ENCODE peak calls at places on chromosomes 2 and 18, in nine cellular contexts. J, B, L, V, E, M, Q, W and X are unnamed samples.

GRCh38 chr2:64214281-64215115 is 70.3 kb upstream of the PELI1 start:
- DNase-seq in B (no peak), L (no peak), E (no peak), Q (no peak), M (no peak), W (no peak), V (no peak), J (no peak), X (no peak)

GRCh38 chr2:193679850-193680249 is 1485.1 kb upstream of the TMEFF2 start:
- DNase-seq in V (no peak), J (no peak), W (no peak), M (no peak), Q (no peak), L (no peak), B (no peak), E (no peak), X (no peak)

GRCh38 chr2:60837123-60837522 is 44.3 kb upstream of the REL start:
- DNase-seq in J (no peak), W (no peak), V (no peak), E (no peak), M (no peak), L (no peak), Q (no peak), B (no peak), X (no peak)

GRCh38 chr2:174219321-174219720 is 29.0 kb downstream of the OLA1 start:
- DNase-seq in W (no peak), J (no peak), B (no peak), E (no peak), V (no peak), L (no peak), M (no peak), Q (no peak), X (no peak)

GRCh38 chr2:109466674-109467575 is 146.8 kb downstream of the SEPTIN10 start:
- DNase-seq in E (peak; percentile 31), L (no peak), M (peak; percentile 76), Q (no peak), W (no peak), V (no peak), J (no peak), B (no peak), X (no peak)

GRCh38 chr2:208129804-208130712 is at the start of gene CRYGC:
- DNase-seq in B (no peak), E (no peak), W (no peak), Q (no peak), L (no peak), M (no peak), J (no peak), V (no peak), X (no peak)

GRCh38 chr2:230575640-230576324 is 136.9 kb upstream of the CAB39 start:
- DNase-seq in E (no peak), W (no peak), B (no peak), J (no peak), M (no peak), V (no peak), Q (no peak), L (no peak), X (no peak)

GRCh38 chr2:234630676-234631350 is 133.9 kb upstream of the ARL4C start:
- DNase-seq in M (no peak), V (no peak), Q (no peak), B (no peak), L (no peak), J (no peak), E (no peak), W (no peak), X (no peak)

GRCh38 chr2:110883401-110883800 is 151.0 kb downstream of the ACOXL start:
- DNase-seq in E (no peak), W (no peak), Q (no peak), J (no peak), B (no peak), L (no peak), M (no peak), V (no peak), X (no peak)

GRCh38 chr2:151289972-151290335 is 486 bp upstream of the NMI start:
- DNase-seq in V (peak; percentile 71), J (no peak), L (no peak), M (peak; percentile 60), E (no peak), B (no peak), W (peak; percentile 78), Q (no peak), X (no peak)

GRCh38 chr2:230889911-230890601 is 25.3 kb downstream of the ITM2C start:
- DNase-seq in M (no peak), E (no peak), Q (no peak), B (no peak), W (no peak), J (no peak), L (no peak), V (no peak), X (no peak)

GRCh38 chr2:12728221-12728777 is 11.6 kb downstream of the TRIB2 start:
- DNase-seq in Q (no peak), B (no peak), V (no peak), E (no peak), J (no peak), M (no peak), L (peak; percentile 37), W (no peak), X (no peak)

GRCh38 chr2:209411296-209411695 is 12.6 kb upstream of the MAP2 start:
- DNase-seq in J (no peak), E (no peak), L (no peak), V (no peak), M (no peak), Q (no peak), W (no peak), B (no peak), X (no peak)

GRCh38 chr2:201248288-201248844 is 12.0 kb upstream of the CASP8 start:
- DNase-seq in J (no peak), M (no peak), B (no peak), W (no peak), V (no peak), E (no peak), L (no peak), Q (no peak), X (no peak)

GRCh38 chr18:68660355-68661183 is 54.3 kb downstream of the TMX3 start:
- DNase-seq in E (no peak), L (no peak), V (peak; percentile 68), B (peak; percentile 72), J (no peak), M (peak; percentile 24), Q (no peak), W (no peak), X (no peak)

DNA sequence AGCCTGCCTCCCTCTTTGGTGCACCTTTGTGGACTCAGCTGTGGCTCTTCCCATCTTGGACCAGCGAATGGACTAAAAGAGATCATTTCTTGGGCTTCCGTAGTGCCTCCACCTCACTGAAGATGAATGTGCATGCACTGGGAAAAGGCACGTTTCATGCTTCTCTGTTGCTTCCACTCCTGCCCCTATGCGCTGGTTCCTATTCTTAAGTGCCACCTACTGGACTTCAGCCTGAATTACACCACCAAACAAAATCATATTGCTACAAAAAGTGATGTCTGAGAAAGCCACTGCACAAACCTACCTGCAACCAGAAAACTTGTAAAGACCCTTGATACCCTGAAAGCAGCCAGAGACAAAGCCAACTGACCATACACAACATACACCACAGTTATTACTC is 695.6 kb downstream of the TSN start:
- DNase-seq in B (peak; percentile 30), W (no peak), E (peak; percentile 57), J (no peak), L (no peak), Q (no peak), M (no peak), V (peak; percentile 41), X (peak; percentile 20)
- TF ChIP-seq CTCF in B (peak; percentile 53), W (no peak), E (peak; percentile 75), J (no peak), L (no peak), Q (peak; percentile 39), M (peak; percentile 57), V (peak; percentile 54), X (peak; percentile 73)

DNA sequence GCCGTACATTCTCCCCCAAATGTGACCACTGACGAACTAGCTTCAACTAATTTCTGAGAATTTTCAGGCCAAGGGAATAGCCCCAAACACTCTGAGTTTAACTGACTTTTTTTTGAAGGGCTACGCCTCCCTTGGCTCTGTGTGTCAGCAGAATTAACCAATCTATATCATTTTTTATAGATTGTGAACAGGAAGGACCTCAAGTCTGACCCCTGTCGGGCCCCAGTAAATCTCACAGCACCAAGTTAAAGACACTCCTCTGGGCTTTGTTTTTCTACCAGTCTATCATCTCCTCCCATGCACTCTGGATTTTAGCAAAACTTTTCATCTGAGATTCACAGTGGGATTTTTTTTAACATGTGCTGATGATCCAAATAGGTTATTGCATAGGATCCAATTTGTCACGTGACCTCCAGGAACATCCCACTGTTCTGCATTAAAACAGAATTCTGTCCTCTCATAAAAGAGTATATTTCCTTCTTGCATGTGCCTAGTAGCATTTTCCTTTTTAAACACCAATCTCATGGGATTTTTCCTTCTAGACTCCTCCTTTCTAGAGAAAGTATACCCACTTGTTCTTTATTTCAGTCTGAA is 307.1 kb downstream of the OSR1 start:
- DNase-seq in M (no peak), B (no peak), Q (no peak), L (no peak), W (no peak), E (no peak), J (no peak), V (no peak), X (no peak)
- TF ChIP-seq CTCF in M (no peak), B (no peak), Q (no peak), L (no peak), W (no peak), E (peak; percentile 25), J (no peak), V (no peak), X (no peak)

GRCh38 chr18:62187543-62188378 is 706 bp downstream of the RELCH start:
- DNase-seq in J (peak; percentile 12), L (no peak), M (no peak), E (peak; percentile 74), Q (peak; percentile 41), V (peak; percentile 30), B (peak; percentile 64), W (no peak), X (peak; percentile 21)
- TF ChIP-seq CTCF in J (no peak), L (no peak), M (no peak), E (no peak), Q (no peak), V (peak; percentile 10), B (peak; percentile 27), W (no peak), X (no peak)

GRCh38 chr18:11983592-11983991 is 2.3 kb downstream of the IMPA2 start:
- DNase-seq in W (no peak), Q (peak; percentile 31), J (peak; percentile 52), E (peak; percentile 82), L (no peak), V (no peak), B (peak; percentile 61), M (no peak), X (peak; percentile 59)

GRCh38 chr18:11982981-11983380 is 1.7 kb downstream of the IMPA2 start:
- DNase-seq in W (no peak), M (no peak), Q (no peak), V (no peak), L (no peak), J (no peak), E (no peak), B (no peak), X (no peak)

GRCh38 chr18:11985532-11985931 is 4.2 kb downstream of the IMPA2 start:
- DNase-seq in M (no peak), V (no peak), L (no peak), W (no peak), Q (no peak), E (no peak), J (no peak), B (no peak), X (no peak)

GRCh38 chr18:11986061-11986460 is 4.8 kb downstream of the IMPA2 start:
- DNase-seq in E (no peak), B (no peak), M (no peak), Q (no peak), J (no peak), W (no peak), V (no peak), L (no peak), X (no peak)

GRCh38 chr18:11984091-11984490 is 2.8 kb downstream of the IMPA2 start:
- DNase-seq in E (no peak), M (no peak), V (no peak), L (no peak), Q (no peak), W (no peak), B (no peak), J (no peak), X (no peak)
- TF ChIP-seq CTCF in E (no peak), M (no peak), V (no peak), L (no peak), Q (no peak), W (no peak), B (no peak), J (no peak), X (no peak)